ENCODE peak calls at places on chromosomes 7 and 10, in seven cellular contexts. One of them, this sample, is unnamed.

GRCh38 chr10:31618541-31619291 is 299.7 kb downstream of the ZEB1 start:
- DNase-seq in CD8-positive, alpha-beta memory T cell: no peak
- DNase-seq in C1 segment of cervical spinal cord: no peak
- DNase-seq in effector memory CD8-positive, alpha-beta T cell: no peak
- DNase-seq in CD8-positive, alpha-beta T cell: no peak
- DNase-seq in NCI-H748 treated with DMSO at 0.1 percent for 48 hours: no peak
- DNase-seq in GM12891: no peak
- DNase-seq in this sample: peak

GRCh38 chr10:3401491-3401938 is 228.9 kb upstream of the PITRM1 start:
- DNase-seq in C1 segment of cervical spinal cord: no peak
- DNase-seq in effector memory CD8-positive, alpha-beta T cell: no peak
- DNase-seq in CD8-positive, alpha-beta memory T cell: no peak
- DNase-seq in NCI-H748 treated with DMSO at 0.1 percent for 48 hours: no peak
- DNase-seq in GM12891: no peak
- DNase-seq in CD8-positive, alpha-beta T cell: no peak
- DNase-seq in this sample: no peak

GRCh38 chr7:122136033-122136432 is 8.0 kb downstream of the AASS start:
- DNase-seq in effector memory CD8-positive, alpha-beta T cell: no peak
- DNase-seq in GM12891: no peak
- DNase-seq in NCI-H748 treated with DMSO at 0.1 percent for 48 hours: no peak
- DNase-seq in CD8-positive, alpha-beta T cell: no peak
- DNase-seq in C1 segment of cervical spinal cord: no peak
- DNase-seq in CD8-positive, alpha-beta memory T cell: no peak
- DNase-seq in this sample: no peak

GRCh38 chr7:82335001-82335400 is 108.6 kb downstream of the CACNA2D1 start:
- DNase-seq in effector memory CD8-positive, alpha-beta T cell: no peak
- DNase-seq in GM12891: no peak
- DNase-seq in C1 segment of cervical spinal cord: no peak
- DNase-seq in NCI-H748 treated with DMSO at 0.1 percent for 48 hours: no peak
- DNase-seq in CD8-positive, alpha-beta T cell: no peak
- DNase-seq in CD8-positive, alpha-beta memory T cell: no peak
- DNase-seq in this sample: no peak

GRCh38 chr7:95213809-95214492 is 110.4 kb downstream of the PON1 start:
- DNase-seq in GM12891: no peak
- DNase-seq in C1 segment of cervical spinal cord: peak
- DNase-seq in CD8-positive, alpha-beta T cell: no peak
- DNase-seq in CD8-positive, alpha-beta memory T cell: no peak
- DNase-seq in effector memory CD8-positive, alpha-beta T cell: no peak
- DNase-seq in NCI-H748 treated with DMSO at 0.1 percent for 48 hours: no peak
- DNase-seq in this sample: peak

GRCh38 chr10:98361131-98361633 is 53.8 kb downstream of the PYROXD2 start:
- DNase-seq in GM12891: peak
- DNase-seq in effector memory CD8-positive, alpha-beta T cell: no peak
- DNase-seq in C1 segment of cervical spinal cord: peak
- DNase-seq in CD8-positive, alpha-beta T cell: no peak
- DNase-seq in NCI-H748 treated with DMSO at 0.1 percent for 48 hours: no peak
- DNase-seq in CD8-positive, alpha-beta memory T cell: no peak
- DNase-seq in this sample: peak

GRCh38 chr10:37379991-37380390 is 254.6 kb downstream of the ANKRD30A start:
- DNase-seq in NCI-H748 treated with DMSO at 0.1 percent for 48 hours: no peak
- DNase-seq in CD8-positive, alpha-beta T cell: no peak
- DNase-seq in CD8-positive, alpha-beta memory T cell: no peak
- DNase-seq in GM12891: no peak
- DNase-seq in C1 segment of cervical spinal cord: no peak
- DNase-seq in effector memory CD8-positive, alpha-beta T cell: no peak
- DNase-seq in this sample: no peak

GRCh38 chr10:132458595-132459251 is 61.7 kb downstream of the PWWP2B start:
- DNase-seq in NCI-H748 treated with DMSO at 0.1 percent for 48 hours: no peak
- DNase-seq in CD8-positive, alpha-beta T cell: peak
- DNase-seq in GM12891: peak
- DNase-seq in CD8-positive, alpha-beta memory T cell: peak
- DNase-seq in C1 segment of cervical spinal cord: peak
- DNase-seq in effector memory CD8-positive, alpha-beta T cell: peak
- DNase-seq in this sample: peak

GRCh38 chr10:24215603-24216002 is 6.7 kb downstream of the KIAA1217 start:
- DNase-seq in effector memory CD8-positive, alpha-beta T cell: no peak
- DNase-seq in CD8-positive, alpha-beta memory T cell: no peak
- DNase-seq in CD8-positive, alpha-beta T cell: no peak
- DNase-seq in GM12891: no peak
- DNase-seq in C1 segment of cervical spinal cord: no peak
- DNase-seq in NCI-H748 treated with DMSO at 0.1 percent for 48 hours: no peak
- DNase-seq in this sample: no peak

GRCh38 chr7:42174391-42174848 is 62.6 kb downstream of the GLI3 start:
- DNase-seq in GM12891: no peak
- DNase-seq in CD8-positive, alpha-beta memory T cell: no peak
- DNase-seq in CD8-positive, alpha-beta T cell: no peak
- DNase-seq in NCI-H748 treated with DMSO at 0.1 percent for 48 hours: no peak
- DNase-seq in C1 segment of cervical spinal cord: no peak
- DNase-seq in effector memory CD8-positive, alpha-beta T cell: no peak
- DNase-seq in this sample: no peak

GRCh38 chr10:120971671-120972070 is 120.5 kb downstream of the WDR11 start:
- DNase-seq in GM12891: no peak
- DNase-seq in effector memory CD8-positive, alpha-beta T cell: no peak
- DNase-seq in NCI-H748 treated with DMSO at 0.1 percent for 48 hours: no peak
- DNase-seq in C1 segment of cervical spinal cord: no peak
- DNase-seq in CD8-positive, alpha-beta memory T cell: no peak
- DNase-seq in CD8-positive, alpha-beta T cell: no peak
- DNase-seq in this sample: no peak